ENCODE peak calls at places on chromosomes 5 and 9, in seven cellular contexts. E, J, V, W, I, X and Y are unnamed samples.

GRCh38 chr5:23440703-23441102 is 66.7 kb upstream of the PRDM9 start:
- DNase-seq in E (no peak), J (no peak), V (no peak), W (no peak), I (no peak), X (no peak), Y (no peak)

GRCh38 chr9:72428329-72428728 is 63.3 kb upstream of the ZFAND5 start:
- DNase-seq in E (no peak), J (no peak), V (peak), W (peak), I (no peak), X (no peak), Y (peak)

GRCh38 chr9:133844876-133845658 is 106.9 kb upstream of the SARDH start:
- DNase-seq in E (no peak), J (peak), V (peak), W (no peak), I (no peak), X (peak), Y (peak)

GRCh38 chr5:169527863-169528262 is 55.7 kb upstream of the SPDL1 start:
- DNase-seq in E (no peak), J (no peak), V (no peak), W (no peak), I (no peak), X (no peak), Y (no peak)

GRCh38 chr5:149203896-149204544 is 62.7 kb downstream of the ABLIM3 start:
- DNase-seq in E (no peak), J (no peak), V (no peak), W (peak), I (no peak), X (no peak), Y (peak)

GRCh38 chr5:55108651-55109050 is 6.2 kb downstream of the GZMA start:
- DNase-seq in E (no peak), J (no peak), V (no peak), W (no peak), I (no peak), X (no peak), Y (no peak)

GRCh38 chr5:101390317-101390908 is 487.3 kb upstream of the ST8SIA4 start:
- DNase-seq in E (peak), J (no peak), V (peak), W (peak), I (no peak), X (no peak), Y (peak)

GRCh38 chr9:137309368-137310189 is 7.5 kb upstream of the NRARP start:
- DNase-seq in E (no peak), J (no peak), V (no peak), W (no peak), I (no peak), X (no peak), Y (no peak)

GRCh38 chr5:10275460-10275859 is 25.4 kb downstream of the CCT5 start:
- DNase-seq in E (no peak), J (no peak), V (no peak), W (no peak), I (no peak), X (no peak), Y (no peak)